ENCODE peak calls at places on chromosomes 16 and 17, in five cellular contexts. E, W, T, H and Z are unnamed samples.

GRCh38 chr17:50129946-50130777 is at the start of gene SAMD14:
- DNase-seq in E (peak; percentile 31), W (no peak), T (no peak), H (no peak), Z (no peak)

GRCh38 chr16:46690281-46691178 is 1.1 kb downstream of the ORC6 start:
- DNase-seq in E (no peak), W (peak; percentile 49), T (peak; percentile 15), H (no peak), Z (no peak)

GRCh38 chr17:36475346-36475970 is 11.0 kb upstream of the ZNHIT3 start:
- DNase-seq in E (no peak), W (no peak), T (no peak), H (no peak), Z (no peak)

GRCh38 chr17:45320931-45321461 is 4.2 kb upstream of the MAP3K14 start:
- DNase-seq in E (no peak), W (peak; percentile 83), T (no peak), H (no peak), Z (no peak)

GRCh38 chr17:17165666-17166308 is 40.3 kb downstream of the PLD6 start:
- DNase-seq in E (no peak), W (no peak), T (no peak), H (no peak), Z (no peak)

GRCh38 chr17:37708008-37708615 is 36.7 kb downstream of the HNF1B start:
- DNase-seq in E (no peak), W (no peak), T (no peak), H (no peak), Z (no peak)

GRCh38 chr17:66290097-66290722 is 12.2 kb upstream of the PRKCA start:
- DNase-seq in E (no peak), W (no peak), T (no peak), H (no peak), Z (no peak)

GRCh38 chr16:19926449-19927390 is 42.1 kb upstream of the GPRC5B start:
- DNase-seq in E (no peak), W (peak; percentile 86), T (no peak), H (no peak), Z (no peak)

GRCh38 chr16:17382949-17383348 is 87.8 kb downstream of the XYLT1 start:
- DNase-seq in E (no peak), W (no peak), T (no peak), H (no peak), Z (no peak)

GRCh38 chr17:16491703-16492612 is at the start of gene LRRC75A:
- DNase-seq in E (peak; percentile 43), W (no peak), T (peak; percentile 53), H (peak; percentile 30), Z (no peak)

GRCh38 chr17:40318835-40319332 is 9.9 kb downstream of the RARA start:
- DNase-seq in E (no peak), W (no peak), T (no peak), H (no peak), Z (no peak)

GRCh38 chr17:83012873-83013778 is 66.3 kb upstream of the METRNL start:
- DNase-seq in E (no peak), W (peak; percentile 28), T (peak; percentile 59), H (no peak), Z (no peak)

GRCh38 chr17:66920965-66921364 is 43.5 kb upstream of the CACNG4 start:
- DNase-seq in E (no peak), W (no peak), T (no peak), H (no peak), Z (no peak)

GRCh38 chr16:14002416-14002815 is 68.7 kb upstream of the MRTFB start:
- DNase-seq in E (no peak), W (no peak), T (no peak), H (no peak), Z (no peak)

GRCh38 chr17:29835438-29836351 is 94.3 kb downstream of the SSH2 start:
- DNase-seq in E (no peak), W (peak; percentile 57), T (no peak), H (no peak), Z (peak; percentile 42)

GRCh38 chr17:57090560-57091185 is 5.6 kb downstream of the AKAP1 start:
- DNase-seq in E (no peak), W (peak; percentile 47), T (no peak), H (no peak), Z (no peak)

GRCh38 chr16:72878301-72879269 is 169.3 kb downstream of the ZFHX3 start:
- DNase-seq in E (no peak), W (peak; percentile 85), T (no peak), H (no peak), Z (no peak)

GRCh38 chr16:69201787-69202186 is 14.8 kb downstream of the SNTB2 start:
- DNase-seq in E (no peak), W (no peak), T (no peak), H (no peak), Z (no peak)

GRCh38 chr16:58094026-58094425 is 35.2 kb downstream of the CFAP20 start:
- DNase-seq in E (no peak), W (no peak), T (no peak), H (no peak), Z (no peak)

GRCh38 chr17:82882715-82883446 is 43.1 kb upstream of the ZNF750 start:
- DNase-seq in E (peak; percentile 70), W (no peak), T (no peak), H (peak; percentile 59), Z (peak; percentile 64)